ENCODE peak calls at places on chromosomes 5 and 9, in ten cellular contexts. T is stimulated activated CD4-positive, alpha-beta T cell treated with anti-CD3 and anti-CD28 coated beads, Interleukin-2, amount 100 ng/mL, for 4 hours; W is astrocyte of the hippocampus; B is EL; U is head of caudate nucleus; H is iPS-NIHi11; A is activated CD4-positive, CD25-positive, alpha-beta regulatory T cell treated with anti-CD3 and anti-CD28 coated beads, Interleukin-2, amount 50 U/mL, for 72 hours; D is DMS53; P is NCI-H1694 treated with DMSO at 0.1 percent for 48 hours; F is heart right ventricle. Z is an unnamed sample.

GRCh38 chr9:111389406-111389805 is 59.4 kb upstream of the OR2K2 start:
- DNase-seq in T (no peak), W (no peak), B (no peak), U (no peak), H (no peak), A (no peak), D (no peak), P (no peak), F (no peak), Z (no peak)

GRCh38 chr9:20054734-20055133 is 265.9 kb upstream of the SLC24A2 start:
- DNase-seq in T (no peak), W (no peak), B (no peak), U (no peak), H (no peak), A (no peak), D (no peak), P (no peak), F (no peak), Z (no peak)

GRCh38 chr5:132008961-132009680 is 2.3 kb downstream of the ACSL6 start:
- DNase-seq in T (no peak), W (no peak), B (no peak), U (no peak), H (no peak), A (no peak), D (peak), P (no peak), F (no peak), Z (no peak)

GRCh38 chr9:121637441-121638222 is 13.8 kb upstream of the DAB2IP start:
- DNase-seq in T (no peak), W (peak), B (peak), U (peak), H (no peak), A (no peak), D (peak), P (peak), F (no peak), Z (peak)

GRCh38 chr5:151896041-151896691 is 28.5 kb downstream of the GLRA1 start:
- DNase-seq in T (no peak), W (peak), B (peak), U (no peak), H (peak), A (no peak), D (no peak), P (peak), F (no peak), Z (no peak)

GRCh38 chr5:173472784-173473278 is 143.6 kb downstream of the BOD1 start:
- DNase-seq in T (no peak), W (peak), B (peak), U (no peak), H (no peak), A (no peak), D (no peak), P (no peak), F (no peak), Z (no peak)

GRCh38 chr9:83978992-83979811 is 813 bp downstream of the HNRNPK start:
- DNase-seq in T (peak), W (peak), B (peak), U (peak), H (peak), A (peak), D (peak), P (peak), F (peak), Z (peak)

GRCh38 chr9:130689937-130690700 is 3.5 kb upstream of the EXOSC2 start:
- DNase-seq in T (no peak), W (peak), B (peak), U (peak), H (peak), A (no peak), D (peak), P (no peak), F (peak), Z (peak)

Z was measured in H4.